ENCODE peak calls at places on chromosomes 5 and 9, in nine cellular contexts. Y, T, B, P, M, H, G, L and N are unnamed samples.
A peak's percentile ranks its signal among the peaks of the same experiment; 100 is the strongest.

GRCh38 chr9:114072181-114073140 is 5.6 kb downstream of the AMBP start:
- DNase-seq in Y (no peak), T (no peak), B (peak; percentile 37), P (no peak), M (peak; percentile 83), H (no peak), G (no peak), L (no peak), N (no peak)

GRCh38 chr5:5467737-5468136 is 45.3 kb downstream of the ICE1 start:
- DNase-seq in Y (no peak), T (no peak), B (peak; percentile 69), P (no peak), M (no peak), H (no peak), G (no peak), L (no peak), N (no peak)

GRCh38 chr5:7397935-7398334 is 2.0 kb downstream of the ADCY2 start:
- DNase-seq in Y (no peak), T (no peak), B (no peak), P (no peak), M (no peak), H (no peak), G (no peak), L (no peak), N (no peak)

GRCh38 chr5:143014017-143014651 is 244.0 kb downstream of the ARHGAP26 start:
- DNase-seq in Y (peak; percentile 45), T (no peak), B (peak; percentile 40), P (peak; percentile 31), M (peak; percentile 33), H (peak; percentile 57), G (no peak), L (peak; percentile 59), N (peak; percentile 61)

GRCh38 chr9:16039103-16039987 is 486.5 kb downstream of the CCDC171 start:
- DNase-seq in Y (peak; percentile 17), T (no peak), B (peak; percentile 71), P (no peak), M (no peak), H (peak; percentile 35), G (no peak), L (no peak), N (peak; percentile 62)

GRCh38 chr9:129027685-129028191 is 393 bp downstream of the SH3GLB2 start:
- DNase-seq in Y (peak; percentile 74), T (no peak), B (no peak), P (peak; percentile 52), M (peak; percentile 78), H (peak; percentile 71), G (no peak), L (no peak), N (no peak)

GRCh38 chr9:120874861-120875565 is 2.0 kb downstream of the PHF19 start:
- DNase-seq in Y (no peak), T (no peak), B (no peak), P (no peak), M (no peak), H (no peak), G (no peak), L (no peak), N (no peak)

GRCh38 chr5:67178085-67178484 is 18.5 kb downstream of the CD180 start:
- DNase-seq in Y (no peak), T (no peak), B (peak; percentile 80), P (peak; percentile 17), M (no peak), H (no peak), G (no peak), L (no peak), N (no peak)

GRCh38 chr9:4507731-4508130 is 17.5 kb downstream of the SLC1A1 start:
- DNase-seq in Y (no peak), T (no peak), B (no peak), P (no peak), M (no peak), H (no peak), G (no peak), L (no peak), N (no peak)
- TF ChIP-seq CTCF in Y (no peak), T (no peak), B (no peak), P (no peak), M (no peak), H (no peak), G (no peak), L (no peak), N (no peak)

DNA sequence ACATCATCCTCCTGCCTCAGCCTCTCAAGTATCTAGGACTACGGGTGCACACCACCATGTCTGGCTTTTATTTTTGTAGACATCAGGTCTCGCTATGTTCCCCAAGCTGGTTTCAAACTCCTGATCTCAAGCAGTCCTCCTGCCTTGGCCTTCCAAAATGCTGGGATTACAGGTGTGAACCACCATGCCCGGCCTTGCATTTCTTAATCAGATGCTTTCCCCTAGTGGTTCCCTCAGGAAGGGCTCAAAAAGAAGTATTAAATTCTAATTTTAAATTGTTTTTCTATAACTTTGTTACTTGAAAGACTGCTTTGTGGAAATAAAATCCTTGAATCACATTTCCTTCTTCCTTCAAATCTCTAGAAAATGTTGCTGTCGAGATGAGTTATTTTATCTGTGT is 79.5 kb upstream of the ROR2 start:
- DNase-seq in Y (no peak), T (no peak), B (peak; percentile 7), P (no peak), M (no peak), H (no peak), G (no peak), L (no peak), N (no peak)
- TF ChIP-seq CTCF in Y (peak; percentile 38), T (no peak), B (peak; percentile 38), P (peak; percentile 37), M (no peak), H (no peak), G (no peak), L (no peak), N (peak; percentile 55)

GRCh38 chr5:332843-333242 is 11.3 kb downstream of the AHRR start:
- DNase-seq in Y (no peak), T (no peak), B (no peak), P (no peak), M (no peak), H (peak; percentile 86), G (no peak), L (no peak), N (no peak)

GRCh38 chr5:334903-335739 is 13.6 kb downstream of the AHRR start:
- DNase-seq in Y (no peak), T (no peak), B (no peak), P (no peak), M (no peak), H (no peak), G (no peak), L (no peak), N (no peak)

GRCh38 chr5:333945-334344 is 12.4 kb downstream of the AHRR start:
- DNase-seq in Y (no peak), T (no peak), B (no peak), P (no peak), M (no peak), H (no peak), G (no peak), L (no peak), N (no peak)

GRCh38 chr5:335740-336038 is 14.2 kb downstream of the AHRR start:
- DNase-seq in Y (no peak), T (no peak), B (no peak), P (no peak), M (no peak), H (no peak), G (no peak), L (no peak), N (no peak)

DNA sequence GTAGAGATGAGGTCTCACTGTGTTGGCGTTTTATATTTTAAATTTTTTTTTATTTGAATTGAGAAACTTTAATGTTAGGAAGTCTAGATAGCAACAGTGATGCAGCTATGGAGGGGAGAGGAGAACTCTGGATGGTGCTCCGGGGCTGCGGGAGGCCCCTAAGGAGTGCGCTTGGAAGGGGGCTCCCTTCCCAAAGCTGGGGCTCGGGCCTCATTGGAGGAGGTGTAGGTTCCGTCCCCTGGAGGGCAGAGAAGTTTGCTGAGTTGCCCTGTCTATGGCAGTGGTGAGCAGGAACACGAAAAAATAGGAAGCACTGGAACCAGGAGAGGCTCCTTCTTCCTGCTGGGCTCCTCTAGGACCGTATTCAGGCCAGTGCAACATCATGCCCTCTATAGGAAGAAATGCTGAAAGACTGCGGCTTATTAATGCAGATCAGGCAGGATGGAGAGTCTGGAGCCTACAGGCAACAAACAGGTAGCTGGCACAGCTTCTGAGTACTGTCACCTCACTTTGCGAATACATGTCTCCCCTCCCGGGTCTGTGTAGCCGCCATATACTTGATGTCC is 16.1 kb downstream of the AHRR start:
- DNase-seq in Y (no peak), T (no peak), B (no peak), P (peak; percentile 50), M (no peak), H (no peak), G (no peak), L (no peak), N (peak; percentile 43)
- TF ChIP-seq CTCF in Y (no peak), T (no peak), B (peak; percentile 31), P (peak; percentile 52), M (no peak), H (no peak), G (no peak), L (peak; percentile 30), N (no peak)

GRCh38 chr9:96417051-96417586 is 1.1 kb downstream of the ZNF367 start:
- DNase-seq in Y (peak; percentile 93), T (peak; percentile 53), B (peak; percentile 73), P (peak; percentile 74), M (peak; percentile 91), H (peak; percentile 90), G (peak; percentile 76), L (peak; percentile 90), N (peak; percentile 77)

GRCh38 chr9:96419691-96419969 is 1.5 kb upstream of the ZNF367 start:
- DNase-seq in Y (no peak), T (no peak), B (no peak), P (no peak), M (no peak), H (no peak), G (no peak), L (no peak), N (no peak)

GRCh38 chr9:96417610-96418073 is 528 bp downstream of the ZNF367 start:
- DNase-seq in Y (no peak), T (no peak), B (no peak), P (no peak), M (no peak), H (no peak), G (peak; percentile 8), L (no peak), N (peak; percentile 25)

GRCh38 chr9:96418920-96419690 is 935 bp upstream of the ZNF367 start:
- DNase-seq in Y (peak; percentile 85), T (no peak), B (peak; percentile 25), P (peak; percentile 67), M (peak; percentile 74), H (peak; percentile 71), G (peak; percentile 5), L (peak; percentile 70), N (peak; percentile 57)

DNA sequence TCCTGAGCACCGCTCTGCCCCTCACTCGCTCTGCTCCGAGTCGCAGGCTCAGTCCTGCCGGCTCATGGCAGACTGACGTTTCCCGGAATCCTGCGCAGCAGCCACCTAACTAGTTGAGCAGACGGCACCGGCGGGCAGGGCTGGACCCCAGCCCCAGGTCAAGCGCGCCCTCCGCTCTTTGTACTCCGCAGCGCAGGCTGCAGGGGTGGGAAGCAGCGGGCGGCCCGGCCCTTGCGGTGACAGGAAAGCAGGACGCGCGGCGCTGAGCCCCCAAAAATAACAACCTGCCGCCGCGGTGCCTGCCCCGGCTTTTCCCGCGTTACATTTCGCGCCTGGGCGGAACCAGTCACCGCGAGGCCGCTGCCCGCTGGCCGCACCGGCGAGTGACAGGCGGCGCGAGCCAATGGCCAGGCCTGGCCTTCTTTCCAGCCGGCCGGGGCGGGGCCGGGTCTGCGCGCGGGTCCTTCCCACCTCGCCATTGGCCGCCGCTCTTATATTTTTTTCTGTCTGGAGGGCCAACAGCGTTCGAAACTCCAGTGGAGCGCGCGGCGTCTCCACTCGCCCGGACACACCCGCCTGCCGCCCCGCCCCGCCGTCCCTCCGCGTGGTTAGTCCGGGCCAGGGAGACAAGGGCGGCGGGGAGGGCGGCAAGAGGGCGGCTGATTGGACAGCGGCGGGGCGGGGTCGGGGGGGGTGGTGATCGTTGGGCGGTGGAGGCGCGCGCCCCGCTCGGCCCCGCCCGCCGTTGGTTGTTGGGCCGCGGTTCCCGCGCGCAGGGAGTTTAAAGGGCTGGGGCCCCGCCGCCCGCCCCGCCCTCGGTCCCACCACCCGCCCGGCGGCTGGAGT is at the start of gene ZNF367:
- DNase-seq in Y (peak; percentile 95), T (peak; percentile 85), B (peak; percentile 94), P (peak; percentile 91), M (peak; percentile 97), H (peak; percentile 96), G (peak; percentile 80), L (peak; percentile 96), N (peak; percentile 94)
- TF ChIP-seq CTCF in Y (no peak), T (no peak), B (no peak), P (no peak), M (no peak), H (no peak), G (no peak), L (no peak), N (no peak)